ENCODE peak calls at places on chromosome 12, in five cellular contexts. P is hepatocyte, Q is stomach, R is dorsolateral prefrontal cortex, B is left ventricle myocardium inferior. V is an unnamed sample.

GRCh38 chr12:46263140-46264017 is 5.5 kb downstream of the SLC38A1 start:
- DNase-seq in R (no peak), B (no peak), P (no peak), Q (no peak), V (no peak)

GRCh38 chr12:45343269-45344051 is 127.6 kb downstream of the ANO6 start:
- DNase-seq in B (peak; percentile 32), Q (no peak), P (peak; percentile 24), R (no peak), V (peak; percentile 29)

GRCh38 chr12:80317899-80318298 is 126.1 kb upstream of the PTPRQ start:
- DNase-seq in R (no peak), P (no peak), Q (no peak), B (no peak), V (no peak)

GRCh38 chr12:92629349-92630065 is 73.3 kb upstream of the PLEKHG7 start:
- DNase-seq in Q (peak; percentile 31), P (peak; percentile 52), B (no peak), R (no peak), V (no peak)

GRCh38 chr12:42809226-42809625 is 219.7 kb upstream of the PRICKLE1 start:
- DNase-seq in R (no peak), B (no peak), Q (no peak), P (no peak), V (no peak)

GRCh38 chr12:40224439-40225291 is at the start of gene LRRK2:
- DNase-seq in B (peak; percentile 88), P (peak; percentile 83), R (peak; percentile 55), Q (peak; percentile 65), V (peak; percentile 92)

GRCh38 chr12:10982244-10982643 is 4.5 kb downstream of the TAS2R50 start:
- DNase-seq in Q (no peak), R (no peak), B (no peak), P (no peak), V (no peak)

GRCh38 chr12:108967869-108968540 is 52.9 kb downstream of the SVOP start:
- DNase-seq in Q (no peak), R (no peak), P (peak; percentile 38), B (no peak), V (peak; percentile 30)

GRCh38 chr12:56084958-56085543 is 5.1 kb downstream of the ERBB3 start:
- DNase-seq in Q (peak; percentile 46), R (no peak), B (no peak), P (peak; percentile 34), V (no peak)

GRCh38 chr12:110564471-110564991 is 18.6 kb downstream of the PPTC7 start:
- DNase-seq in R (no peak), Q (no peak), P (no peak), B (no peak), V (no peak)

GRCh38 chr12:81089412-81089811 is 11.5 kb downstream of the ACSS3 start:
- DNase-seq in P (no peak), B (no peak), R (no peak), Q (no peak), V (no peak)

GRCh38 chr12:57837779-57838562 is 8.6 kb downstream of the CTDSP2 start:
- DNase-seq in Q (no peak), P (peak; percentile 54), R (no peak), B (peak; percentile 43), V (peak; percentile 62)

GRCh38 chr12:1544991-1545700 is 49.2 kb downstream of the FBXL14 start:
- DNase-seq in P (no peak), Q (no peak), B (peak; percentile 20), R (no peak), V (no peak)

GRCh38 chr12:54680374-54680773 is 32.2 kb upstream of the DCD start:
- DNase-seq in B (no peak), Q (peak; percentile 37), P (no peak), R (no peak), V (no peak)

GRCh38 chr12:103915306-103915705 is 14.9 kb upstream of the HSP90B1 start:
- DNase-seq in B (no peak), Q (no peak), R (no peak), P (no peak), V (no peak)

GRCh38 chr12:52082988-52083637 is 3.6 kb downstream of the SMIM41 start:
- DNase-seq in B (peak; percentile 51), Q (peak; percentile 61), R (peak; percentile 67), P (peak; percentile 71), V (peak; percentile 72)

GRCh38 chr12:42969357-42969756 is 379.8 kb upstream of the PRICKLE1 start:
- DNase-seq in R (no peak), P (no peak), B (peak; percentile 32), Q (no peak), V (no peak)

GRCh38 chr12:71954040-71954649 is 15.5 kb downstream of the TPH2 start:
- DNase-seq in B (no peak), P (no peak), Q (no peak), R (no peak), V (no peak)

GRCh38 chr12:115468087-115468510 is 784.1 kb upstream of the TBX3 start:
- DNase-seq in P (peak; percentile 87), B (no peak), R (no peak), Q (peak; percentile 67), V (no peak)

GRCh38 chr12:104546575-104546974 is 89.8 kb downstream of the CHST11 start:
- DNase-seq in B (no peak), R (no peak), Q (no peak), P (no peak), V (no peak)

GRCh38 chr12:123886931-123887582 is 85.6 kb downstream of the CCDC92 start:
- DNase-seq in B (no peak), R (no peak), Q (no peak), P (no peak), V (no peak)

GRCh38 chr12:125890983-125891382 is 825.7 kb downstream of the AACS start:
- DNase-seq in R (no peak), Q (no peak), B (peak; percentile 22), P (no peak), V (peak; percentile 72)
- H3K27ac ChIP-seq in R (peak overlapping the region; percentile 22), Q (no peak overlapping the region), B (peak overlapping the region; percentile 86), P (no peak overlapping the region), V (peak overlapping the region; percentile 83)

DNA sequence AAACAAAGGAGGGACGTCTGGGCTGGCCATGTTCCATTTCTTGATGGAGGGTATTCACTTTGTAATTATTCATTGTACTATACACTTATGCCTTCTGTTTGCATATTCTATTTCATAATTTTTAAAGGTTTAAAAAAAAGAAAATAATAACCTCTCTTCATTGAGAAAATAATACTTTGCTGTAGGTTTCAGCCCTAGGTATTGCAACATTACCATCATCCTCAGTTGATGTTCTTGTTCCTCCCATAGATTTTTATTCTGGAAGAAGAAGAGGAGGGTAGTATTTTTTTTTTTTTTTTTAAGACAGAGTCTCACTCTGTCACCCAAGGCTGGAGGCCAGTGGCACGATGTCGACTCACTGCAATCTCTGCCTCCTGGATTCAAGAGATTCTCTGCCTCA is 54.7 kb downstream of the PHLDA1 start:
- DNase-seq in Q (no peak), R (no peak), B (no peak), P (no peak), V (no peak)
- H3K27ac ChIP-seq in Q (peak overlapping the region; percentile 88), R (no peak overlapping the region), B (peak overlapping the region; percentile 81), P (peak overlapping the region; percentile 96), V (no peak overlapping the region)

DNA sequence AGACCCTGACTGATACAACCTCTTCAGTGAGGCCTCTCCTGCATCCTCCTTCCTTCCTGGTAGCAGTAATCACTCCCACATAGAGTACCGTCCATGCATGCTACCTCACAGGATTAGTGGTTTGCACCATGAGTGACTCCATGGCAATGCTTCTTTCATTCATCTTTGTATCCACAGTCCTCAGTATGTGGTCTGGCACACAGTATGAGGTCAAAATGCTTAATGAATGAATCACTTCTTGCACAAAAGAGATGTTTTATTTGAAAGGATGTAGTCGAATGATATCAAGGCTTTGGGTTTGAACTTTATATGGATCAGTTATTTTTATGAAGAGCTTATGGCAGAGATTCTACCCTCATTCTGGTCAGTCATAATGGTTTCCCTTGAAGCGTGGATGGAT is 42.2 kb downstream of the KCNA5 start:
- DNase-seq in P (no peak), R (no peak), B (no peak), Q (no peak), V (no peak)
- H3K27ac ChIP-seq in P (no peak overlapping the region), R (no peak overlapping the region), B (no peak overlapping the region), Q (no peak overlapping the region), V (no peak overlapping the region)

GRCh38 chr12:3225796-3226180 is 148.6 kb downstream of the TSPAN9 start:
- DNase-seq in Q (no peak), B (no peak), R (no peak), P (no peak), V (no peak)
- H3K27ac ChIP-seq in Q (no peak overlapping the region), B (peak overlapping the region; percentile 13), R (no peak overlapping the region), P (no peak overlapping the region), V (peak overlapping the region; percentile 43)

GRCh38 chr12:26809611-26810298 is 23.2 kb downstream of the ITPR2 start:
- DNase-seq in Q (no peak), R (no peak), B (no peak), P (no peak), V (no peak)
- H3K27ac ChIP-seq in Q (peak overlapping the region; percentile 36), R (peak overlapping the region; percentile 78), B (peak overlapping the region; percentile 61), P (peak overlapping the region; percentile 4), V (peak overlapping the region; percentile 67)

GRCh38 chr12:19288603-19289244 is 150.6 kb upstream of the AEBP2 start:
- DNase-seq in B (no peak), Q (no peak), P (peak; percentile 26), R (no peak), V (no peak)
- H3K27ac ChIP-seq in B (no peak overlapping the region), Q (no peak overlapping the region), P (no peak overlapping the region), R (no peak overlapping the region), V (no peak overlapping the region)

GRCh38 chr12:28025821-28026505 is 53.4 kb upstream of the PTHLH start:
- DNase-seq in R (no peak), B (no peak), Q (no peak), P (no peak), V (no peak)
- H3K27ac ChIP-seq in R (no peak overlapping the region), B (no peak overlapping the region), Q (no peak overlapping the region), P (no peak overlapping the region), V (no peak overlapping the region)

V was measured in heart left ventricle.